ENCODE peak calls at places on chromosomes 7 and 10, in seven cellular contexts. One of them, this sample, is unnamed. For H3K9me3, the result is how much of the 10 kb centered on the place peaks cover.

GRCh38 chr7:98568891-98569290 is 48.2 kb upstream of the NPTX2 start:
- DNase-seq in tibial artery: no peak
- DNase-seq in right atrium auricular region: no peak
- DNase-seq in heart left ventricle: no peak
- DNase-seq in left ventricle myocardium inferior: no peak
- DNase-seq in AG04450: no peak
- DNase-seq in heart right ventricle: peak
- DNase-seq in this sample: no peak

GRCh38 chr10:42885491-42886270 is 103.1 kb downstream of the BMS1 start:
- DNase-seq in tibial artery: no peak
- DNase-seq in right atrium auricular region: peak
- DNase-seq in heart left ventricle: no peak
- DNase-seq in left ventricle myocardium inferior: no peak
- DNase-seq in AG04450: no peak
- DNase-seq in heart right ventricle: no peak
- DNase-seq in this sample: no peak

GRCh38 chr10:27959093-27959715 is 39.7 kb downstream of the ODAD2 start:
- DNase-seq in tibial artery: no peak
- DNase-seq in right atrium auricular region: no peak
- DNase-seq in heart left ventricle: no peak
- DNase-seq in left ventricle myocardium inferior: no peak
- DNase-seq in AG04450: no peak
- DNase-seq in heart right ventricle: no peak
- DNase-seq in this sample: no peak

GRCh38 chr10:110613341-110613995 is 30.7 kb upstream of the RBM20 start:
- DNase-seq in tibial artery: no peak
- DNase-seq in right atrium auricular region: no peak
- DNase-seq in heart left ventricle: no peak
- DNase-seq in left ventricle myocardium inferior: no peak
- DNase-seq in AG04450: no peak
- DNase-seq in heart right ventricle: no peak
- DNase-seq in this sample: no peak

GRCh38 chr10:62794306-62794705 is 10.2 kb upstream of the ADO start:
- DNase-seq in tibial artery: no peak
- DNase-seq in right atrium auricular region: no peak
- DNase-seq in heart left ventricle: no peak
- DNase-seq in left ventricle myocardium inferior: no peak
- DNase-seq in AG04450: no peak
- DNase-seq in heart right ventricle: no peak
- DNase-seq in this sample: no peak

GRCh38 chr10:24706479-24707118 is 17.1 kb downstream of the ARHGAP21 start:
- DNase-seq in tibial artery: peak
- DNase-seq in right atrium auricular region: no peak
- DNase-seq in heart left ventricle: no peak
- DNase-seq in left ventricle myocardium inferior: no peak
- DNase-seq in AG04450: peak
- DNase-seq in heart right ventricle: no peak
- DNase-seq in this sample: no peak

GRCh38 chr10:31774928-31775668 is 153.5 kb downstream of the ARHGAP12 start:
- DNase-seq in tibial artery: no peak
- DNase-seq in right atrium auricular region: no peak
- DNase-seq in heart left ventricle: no peak
- DNase-seq in left ventricle myocardium inferior: no peak
- DNase-seq in AG04450: no peak
- DNase-seq in heart right ventricle: no peak
- DNase-seq in this sample: no peak

GRCh38 chr10:44199267-44199666 is 185.6 kb downstream of the CXCL12 start:
- DNase-seq in tibial artery: no peak
- DNase-seq in right atrium auricular region: no peak
- DNase-seq in heart left ventricle: no peak
- DNase-seq in left ventricle myocardium inferior: no peak
- DNase-seq in AG04450: no peak
- DNase-seq in heart right ventricle: no peak
- DNase-seq in this sample: no peak

GRCh38 chr7:140219672-140220520 is 43.1 kb upstream of the KDM7A start:
- DNase-seq in tibial artery: no peak
- DNase-seq in right atrium auricular region: no peak
- DNase-seq in heart left ventricle: no peak
- DNase-seq in left ventricle myocardium inferior: no peak
- DNase-seq in AG04450: no peak
- DNase-seq in heart right ventricle: no peak
- DNase-seq in this sample: no peak

GRCh38 chr7:2802504-2803341 is 41.4 kb downstream of the GNA12 start:
- DNase-seq in tibial artery: no peak
- DNase-seq in right atrium auricular region: peak
- DNase-seq in heart left ventricle: peak
- DNase-seq in left ventricle myocardium inferior: peak
- DNase-seq in AG04450: no peak
- DNase-seq in heart right ventricle: peak
- DNase-seq in this sample: no peak

GRCh38 chr10:28570598-28570997 is 37.7 kb downstream of the WAC start:
- DNase-seq in tibial artery: no peak
- DNase-seq in right atrium auricular region: no peak
- DNase-seq in heart left ventricle: no peak
- DNase-seq in left ventricle myocardium inferior: no peak
- DNase-seq in AG04450: no peak
- DNase-seq in heart right ventricle: no peak
- DNase-seq in this sample: no peak

GRCh38 chr7:133977409-133978274 is 149.5 kb upstream of the LRGUK start:
- DNase-seq in tibial artery: no peak
- DNase-seq in right atrium auricular region: no peak
- DNase-seq in heart left ventricle: no peak
- DNase-seq in left ventricle myocardium inferior: no peak
- DNase-seq in AG04450: no peak
- DNase-seq in heart right ventricle: no peak
- DNase-seq in this sample: no peak

GRCh38 chr10:88385601-88386203 is 197.4 kb downstream of the RNLS start:
- DNase-seq in tibial artery: no peak
- DNase-seq in right atrium auricular region: no peak
- DNase-seq in heart left ventricle: no peak
- DNase-seq in left ventricle myocardium inferior: no peak
- DNase-seq in AG04450: no peak
- DNase-seq in heart right ventricle: peak
- DNase-seq in this sample: no peak

GRCh38 chr10:113058175-113058961 is 108.3 kb downstream of the TCF7L2 start:
- DNase-seq in tibial artery: no peak
- DNase-seq in right atrium auricular region: no peak
- DNase-seq in heart left ventricle: no peak
- DNase-seq in left ventricle myocardium inferior: no peak
- DNase-seq in AG04450: peak
- DNase-seq in heart right ventricle: no peak
- DNase-seq in this sample: no peak

GRCh38 chr10:50990568-50991495 is 83.5 kb upstream of the PRKG1 start:
- DNase-seq in tibial artery: peak
- DNase-seq in right atrium auricular region: peak
- DNase-seq in heart left ventricle: peak
- DNase-seq in left ventricle myocardium inferior: peak
- DNase-seq in AG04450: peak
- DNase-seq in heart right ventricle: peak
- DNase-seq in this sample: peak

GRCh38 chr10:127142141-127142540 is 54.2 kb downstream of the INSYN2A start:
- DNase-seq in tibial artery: no peak
- DNase-seq in right atrium auricular region: no peak
- DNase-seq in heart left ventricle: no peak
- DNase-seq in left ventricle myocardium inferior: no peak
- DNase-seq in AG04450: no peak
- DNase-seq in heart right ventricle: no peak
- DNase-seq in this sample: no peak

GRCh38 chr7:112782498-112782897 is 7.7 kb downstream of the TMEM168 start:
- DNase-seq in tibial artery: no peak
- DNase-seq in right atrium auricular region: no peak
- DNase-seq in heart left ventricle: no peak
- DNase-seq in left ventricle myocardium inferior: no peak
- DNase-seq in AG04450: no peak
- DNase-seq in heart right ventricle: no peak
- DNase-seq in this sample: no peak

GRCh38 chr7:74364061-74364460 is 74.9 kb downstream of the CLIP2 start:
- DNase-seq in tibial artery: no peak
- DNase-seq in right atrium auricular region: no peak
- DNase-seq in heart left ventricle: no peak
- DNase-seq in left ventricle myocardium inferior: no peak
- DNase-seq in AG04450: no peak
- DNase-seq in heart right ventricle: no peak
- DNase-seq in this sample: no peak

GRCh38 chr10:129679207-129679606 is 212.2 kb downstream of the MGMT start:
- DNase-seq in tibial artery: no peak
- DNase-seq in right atrium auricular region: no peak
- DNase-seq in heart left ventricle: no peak
- DNase-seq in left ventricle myocardium inferior: no peak
- DNase-seq in AG04450: no peak
- DNase-seq in heart right ventricle: no peak
- DNase-seq in this sample: no peak

DNA sequence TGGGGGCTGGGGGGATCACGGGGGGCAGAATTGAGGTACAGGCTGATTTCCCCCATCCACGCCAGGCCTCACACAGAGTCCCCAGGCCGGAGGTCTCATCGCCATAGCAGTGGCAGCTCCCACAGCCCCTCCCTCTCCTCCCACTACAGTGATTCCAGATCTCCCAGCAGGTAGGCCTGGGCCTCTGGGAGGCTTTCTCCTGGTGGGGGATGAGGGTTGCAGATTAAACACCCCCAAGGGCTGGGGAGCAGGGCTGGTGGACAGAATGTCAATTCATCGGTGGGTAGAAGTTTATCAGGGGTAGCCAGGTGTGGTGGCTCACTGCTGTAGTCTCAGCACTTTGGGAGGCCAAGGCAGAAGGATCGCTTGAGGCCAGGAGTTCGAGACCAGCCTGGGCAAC is 37.2 kb upstream of the HSPB1 start:
- DNase-seq in tibial artery: no peak
- DNase-seq in right atrium auricular region: no peak
- DNase-seq in heart left ventricle: no peak
- DNase-seq in left ventricle myocardium inferior: no peak
- DNase-seq in AG04450: no peak
- DNase-seq in heart right ventricle: no peak
- DNase-seq in this sample: no peak
- H3K27ac ChIP-seq in tibial artery: no peak
- H3K27ac ChIP-seq in right atrium auricular region: no peak
- H3K27ac ChIP-seq in heart left ventricle: no peak
- H3K27ac ChIP-seq in left ventricle myocardium inferior: no peak
- H3K27ac ChIP-seq in AG04450: no peak
- H3K27ac ChIP-seq in heart right ventricle: no peak
- H3K27ac ChIP-seq in this sample: no peak

GRCh38 chr10:131220601-131221171 is 90.8 kb downstream of the TCERG1L start:
- DNase-seq in tibial artery: no peak
- DNase-seq in right atrium auricular region: no peak
- DNase-seq in heart left ventricle: no peak
- DNase-seq in left ventricle myocardium inferior: no peak
- DNase-seq in AG04450: no peak
- DNase-seq in heart right ventricle: no peak
- DNase-seq in this sample: no peak
- H3K9me3 ChIP-seq in tibial artery: under half
- H3K9me3 ChIP-seq in right atrium auricular region: under half
- H3K9me3 ChIP-seq in heart left ventricle: under half
- H3K9me3 ChIP-seq in left ventricle myocardium inferior: under half
- H3K9me3 ChIP-seq in AG04450: half or more
- H3K9me3 ChIP-seq in heart right ventricle: under half
- H3K9me3 ChIP-seq in this sample: under half

DNA sequence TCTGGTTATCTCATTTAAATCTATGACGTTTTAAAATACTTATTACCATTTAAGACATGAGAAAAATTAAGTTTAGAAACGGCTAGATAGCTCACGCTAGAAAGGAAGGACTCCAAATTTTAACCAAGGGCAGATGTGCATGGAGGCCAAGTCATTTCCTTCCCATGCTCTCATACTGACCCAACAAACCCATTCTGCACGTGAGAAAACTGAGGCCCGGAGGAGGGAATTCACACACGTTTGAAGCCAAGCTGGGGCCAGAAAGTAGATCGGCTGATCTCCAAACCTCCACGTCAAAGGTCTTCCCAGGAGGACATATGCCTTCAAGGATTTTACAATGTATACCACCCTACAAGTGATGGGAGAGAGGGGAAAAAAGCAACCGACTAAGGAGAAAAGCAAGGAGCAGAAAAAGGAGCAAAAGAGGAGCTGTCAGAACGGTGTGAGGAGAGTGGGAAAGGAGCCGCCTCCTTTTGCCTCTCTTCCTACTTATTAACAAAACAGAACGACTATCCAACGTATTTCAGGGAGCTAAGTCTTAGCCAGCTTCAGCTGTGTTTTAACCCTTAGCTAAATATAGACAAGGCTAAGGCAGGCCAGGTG is 645 bp upstream of the SIRT1 start:
- DNase-seq in tibial artery: no peak
- DNase-seq in right atrium auricular region: no peak
- DNase-seq in heart left ventricle: peak
- DNase-seq in left ventricle myocardium inferior: no peak
- DNase-seq in AG04450: no peak
- DNase-seq in heart right ventricle: no peak
- DNase-seq in this sample: no peak
- H3K27ac ChIP-seq in tibial artery: peak
- H3K27ac ChIP-seq in right atrium auricular region: peak
- H3K27ac ChIP-seq in heart left ventricle: peak
- H3K27ac ChIP-seq in left ventricle myocardium inferior: peak
- H3K27ac ChIP-seq in AG04450: peak
- H3K27ac ChIP-seq in heart right ventricle: peak
- H3K27ac ChIP-seq in this sample: peak

GRCh38 chr7:46812047-46812672 is 769.8 kb downstream of the TNS3 start:
- DNase-seq in tibial artery: no peak
- DNase-seq in right atrium auricular region: no peak
- DNase-seq in heart left ventricle: peak
- DNase-seq in left ventricle myocardium inferior: no peak
- DNase-seq in AG04450: no peak
- DNase-seq in heart right ventricle: no peak
- DNase-seq in this sample: no peak

GRCh38 chr7:46811529-46811928 is 770.4 kb downstream of the TNS3 start:
- DNase-seq in tibial artery: peak
- DNase-seq in right atrium auricular region: no peak
- DNase-seq in heart left ventricle: peak
- DNase-seq in left ventricle myocardium inferior: peak
- DNase-seq in AG04450: peak
- DNase-seq in heart right ventricle: peak
- DNase-seq in this sample: no peak

GRCh38 chr7:46806856-46807255 is 775.1 kb downstream of the TNS3 start:
- DNase-seq in tibial artery: no peak
- DNase-seq in right atrium auricular region: no peak
- DNase-seq in heart left ventricle: no peak
- DNase-seq in left ventricle myocardium inferior: no peak
- DNase-seq in AG04450: no peak
- DNase-seq in heart right ventricle: no peak
- DNase-seq in this sample: no peak

GRCh38 chr7:46810986-46811385 is 770.9 kb downstream of the TNS3 start:
- DNase-seq in tibial artery: no peak
- DNase-seq in right atrium auricular region: no peak
- DNase-seq in heart left ventricle: no peak
- DNase-seq in left ventricle myocardium inferior: no peak
- DNase-seq in AG04450: no peak
- DNase-seq in heart right ventricle: no peak
- DNase-seq in this sample: no peak

GRCh38 chr7:46809886-46810285 is 772.0 kb downstream of the TNS3 start:
- DNase-seq in tibial artery: no peak
- DNase-seq in right atrium auricular region: no peak
- DNase-seq in heart left ventricle: no peak
- DNase-seq in left ventricle myocardium inferior: no peak
- DNase-seq in AG04450: no peak
- DNase-seq in heart right ventricle: no peak
- DNase-seq in this sample: no peak
- H3K9me3 ChIP-seq in tibial artery: under half
- H3K9me3 ChIP-seq in right atrium auricular region: under half
- H3K9me3 ChIP-seq in heart left ventricle: under half
- H3K9me3 ChIP-seq in left ventricle myocardium inferior: under half
- H3K9me3 ChIP-seq in AG04450: under half
- H3K9me3 ChIP-seq in heart right ventricle: under half
- H3K9me3 ChIP-seq in this sample: under half